ENCODE peak calls at places on chromosomes 4 and X, in nine cellular contexts. T is BJ, X is mesenteric fat pad, K is NCI-H460, L is AG04449, I is DMS79 treated with DMSO at 0.1 percent for 48 hours, Z is NCI-H2081 treated with DMSO at 0.1 percent for 48 hours, C is GM20000, P is neural progenitor cell. W is an unnamed sample.

GRCh38 chrX:153862369-153863250 is 23.4 kb downstream of the L1CAM start:
- DNase-seq in T (no peak), X (peak), K (no peak), L (no peak), I (no peak), Z (no peak), C (no peak), P (peak), W (no peak)

GRCh38 chrX:48703642-48704481 is 7.3 kb downstream of the SUV39H1 start:
- DNase-seq in T (peak), X (no peak), K (no peak), L (no peak), I (no peak), Z (no peak), C (no peak), P (no peak), W (no peak)

GRCh38 chr4:136369073-136369472 is 1163.2 kb downstream of the PCDH18 start:
- DNase-seq in T (no peak), X (no peak), K (no peak), L (no peak), I (no peak), Z (no peak), C (no peak), P (no peak), W (no peak)

GRCh38 chr4:81085979-81086378 is 55.5 kb downstream of the BMP3 start:
- DNase-seq in T (no peak), X (no peak), K (no peak), L (no peak), I (no peak), Z (no peak), C (no peak), P (no peak), W (no peak)

GRCh38 chrX:11944486-11944885 is 186.4 kb downstream of the MSL3 start:
- DNase-seq in T (no peak), X (no peak), K (no peak), L (no peak), I (no peak), Z (peak), C (peak), P (peak), W (no peak)

GRCh38 chr4:8912506-8912905 is 40.9 kb upstream of the HMX1 start:
- DNase-seq in T (no peak), X (peak), K (no peak), L (no peak), I (no peak), Z (no peak), C (peak), P (no peak), W (no peak)

GRCh38 chr4:960140-960735 is 13.1 kb downstream of the DGKQ start:
- DNase-seq in T (no peak), X (no peak), K (no peak), L (no peak), I (no peak), Z (no peak), C (no peak), P (no peak), W (no peak)

GRCh38 chr4:87093443-87094123 is 126.8 kb downstream of the KLHL8 start:
- DNase-seq in T (no peak), X (no peak), K (peak), L (no peak), I (peak), Z (peak), C (peak), P (peak), W (peak)

GRCh38 chrX:132169554-132169953 is 41.7 kb upstream of the FRMD7 start:
- DNase-seq in T (no peak), X (no peak), K (no peak), L (no peak), I (no peak), Z (peak), C (no peak), P (no peak), W (no peak)

GRCh38 chrX:21398424-21398823 is 24.2 kb downstream of the CNKSR2 start:
- DNase-seq in T (no peak), X (no peak), K (no peak), L (no peak), I (no peak), Z (no peak), C (no peak), P (no peak), W (no peak)

GRCh38 chr4:26081795-26082498 is 167.9 kb downstream of the SMIM20 start:
- DNase-seq in T (no peak), X (no peak), K (peak), L (no peak), I (no peak), Z (peak), C (no peak), P (peak), W (peak)

GRCh38 chrX:716136-716535 is 85.5 kb downstream of the SHOX start:
- DNase-seq in T (peak), X (no peak), K (no peak), L (no peak), I (no peak), Z (no peak), C (no peak), P (no peak), W (no peak)

GRCh38 chrX:153903991-153904957 is at the start of gene AVPR2:
- DNase-seq in T (no peak), X (no peak), K (no peak), L (no peak), I (no peak), Z (no peak), C (no peak), P (no peak), W (no peak)

GRCh38 chr4:109406337-109406931 is 27.2 kb upstream of the SEC24B start:
- DNase-seq in T (peak), X (no peak), K (peak), L (peak), I (no peak), Z (no peak), C (peak), P (peak), W (peak)

GRCh38 chrX:12955882-12956703 is 18.8 kb upstream of the TMSB4X start:
- DNase-seq in T (no peak), X (no peak), K (peak), L (peak), I (no peak), Z (no peak), C (no peak), P (no peak), W (peak)

W was measured in AML-193.